ENCODE peak calls at places on chromosome 4, in six cellular contexts. V is neural progenitor cell, C is IMR-90, U is tibial artery, K is H9, F is lower lobe of right lung. Q is an unnamed sample. For H3K4me1, the result is how much of the 10 kb centered on the place peaks cover.

GRCh38 chr4:144583658-144584057 is 62.3 kb upstream of the HHIP start:
- DNase-seq in V (no peak), C (peak), U (no peak), K (no peak), F (no peak), Q (no peak)

GRCh38 chr4:212438-213174 is 88.3 kb downstream of the ZNF718 start:
- DNase-seq in V (peak), C (peak), U (peak), K (no peak), F (peak), Q (peak)

GRCh38 chr4:168981460-168981859 is 28.6 kb downstream of the CBR4 start:
- DNase-seq in V (no peak), C (peak), U (no peak), K (no peak), F (no peak), Q (no peak)

GRCh38 chr4:20326460-20326859 is 74.8 kb downstream of the SLIT2 start:
- DNase-seq in V (no peak), C (no peak), U (no peak), K (no peak), F (no peak), Q (no peak)

GRCh38 chr4:124907881-124908280 is 195.3 kb upstream of the ANKRD50 start:
- DNase-seq in V (no peak), C (peak), U (no peak), K (no peak), F (no peak), Q (no peak)

GRCh38 chr4:175531405-175532091 is 280.5 kb downstream of the GPM6A start:
- DNase-seq in V (no peak), C (peak), U (no peak), K (no peak), F (no peak), Q (no peak)

GRCh38 chr4:57182132-57182874 is 72.1 kb upstream of the IGFBP7 start:
- DNase-seq in V (no peak), C (no peak), U (peak), K (no peak), F (no peak), Q (no peak)

GRCh38 chr4:185282968-185283367 is 73.6 kb downstream of the SNX25 start:
- DNase-seq in V (peak), C (peak), U (no peak), K (no peak), F (no peak), Q (no peak)

GRCh38 chr4:86089924-86090323 is 269.9 kb downstream of the MAPK10 start:
- DNase-seq in V (no peak), C (peak), U (no peak), K (no peak), F (no peak), Q (no peak)

GRCh38 chr4:159360549-159360948 is 257.7 kb downstream of the RAPGEF2 start:
- DNase-seq in V (no peak), C (peak), U (no peak), K (no peak), F (no peak), Q (no peak)

GRCh38 chr4:30755306-30755705 is 35.1 kb downstream of the PCDH7 start:
- DNase-seq in V (no peak), C (no peak), U (no peak), K (no peak), F (no peak), Q (no peak)

GRCh38 chr4:53587123-53587522 is 4.2 kb downstream of the LNX1 start:
- DNase-seq in V (no peak), C (no peak), U (no peak), K (no peak), F (no peak), Q (no peak)

GRCh38 chr4:10030946-10031662 is 9.8 kb upstream of the SLC2A9 start:
- DNase-seq in V (no peak), C (no peak), U (no peak), K (peak), F (no peak), Q (no peak)

GRCh38 chr4:184457530-184458249 is 16.7 kb downstream of the IRF2 start:
- DNase-seq in V (no peak), C (no peak), U (no peak), K (no peak), F (no peak), Q (no peak)

GRCh38 chr4:5635826-5636196 is 72.5 kb downstream of the EVC2 start:
- DNase-seq in V (no peak), C (peak), U (no peak), K (no peak), F (no peak), Q (no peak)

GRCh38 chr4:77697860-77698599 is 92.4 kb downstream of the CXCL13 start:
- DNase-seq in V (peak), C (peak), U (no peak), K (peak), F (no peak), Q (peak)

GRCh38 chr4:6929339-6929734 is 19.7 kb downstream of the TBC1D14 start:
- DNase-seq in V (no peak), C (no peak), U (no peak), K (no peak), F (no peak), Q (no peak)

GRCh38 chr4:99998062-99998880 is 48.2 kb upstream of the H2AZ1 start:
- DNase-seq in V (peak), C (peak), U (no peak), K (no peak), F (no peak), Q (no peak)

GRCh38 chr4:109998867-109999303 is 86.2 kb downstream of the EGF start:
- DNase-seq in V (peak), C (peak), U (no peak), K (no peak), F (no peak), Q (no peak)

GRCh38 chr4:121138014-121138413 is 26.1 kb downstream of the TNIP3 start:
- DNase-seq in V (no peak), C (no peak), U (no peak), K (no peak), F (no peak), Q (no peak)

GRCh38 chr4:84146300-84146942 is 352.7 kb downstream of the NKX6-1 start:
- DNase-seq in V (no peak), C (no peak), U (no peak), K (no peak), F (no peak), Q (no peak)

GRCh38 chr4:7650606-7651400 is 216.1 kb upstream of the PSAPL1 start:
- DNase-seq in V (peak), C (no peak), U (peak), K (peak), F (peak), Q (peak)

GRCh38 chr4:79331126-79331876 is 5.4 kb upstream of the NAA11 start:
- DNase-seq in V (no peak), C (no peak), U (no peak), K (no peak), F (no peak), Q (no peak)

GRCh38 chr4:7802093-7802726 is 137.5 kb downstream of the AFAP1 start:
- DNase-seq in V (peak), C (peak), U (peak), K (peak), F (peak), Q (peak)

GRCh38 chr4:48939785-48940184 is 33.2 kb upstream of the OCIAD2 start:
- DNase-seq in V (no peak), C (peak), U (no peak), K (no peak), F (no peak), Q (no peak)

GRCh38 chr4:48944659-48945290 is 38.2 kb upstream of the OCIAD2 start:
- DNase-seq in V (peak), C (no peak), U (no peak), K (peak), F (no peak), Q (no peak)

GRCh38 chr4:48944252-48944651 is 37.7 kb upstream of the OCIAD2 start:
- DNase-seq in V (no peak), C (no peak), U (no peak), K (no peak), F (no peak), Q (no peak)

GRCh38 chr4:48945981-48946380 is 39.4 kb upstream of the OCIAD2 start:
- DNase-seq in V (no peak), C (no peak), U (no peak), K (no peak), F (no peak), Q (no peak)

GRCh38 chr4:48943387-48943786 is 36.8 kb upstream of the OCIAD2 start:
- DNase-seq in V (no peak), C (no peak), U (no peak), K (peak), F (no peak), Q (no peak)
- TF ChIP-seq CTCF in V (peak), C (peak), U (no peak), K (peak), F (no peak), Q (peak)

GRCh38 chr4:17095771-17096170 is 197.3 kb upstream of the LDB2 start:
- DNase-seq in V (no peak), C (no peak), U (no peak), K (no peak), F (no peak), Q (no peak)
- H3K4me1 ChIP-seq in V (under half), C (under half), U (under half), K (under half), F (under half), Q (under half)

GRCh38 chr4:145936142-145937020 is 2.2 kb downstream of the ZNF827 start:
- DNase-seq in V (peak), C (peak), U (peak), K (peak), F (peak), Q (peak)
- TF ChIP-seq CTCF in V (peak), C (peak), U (peak), K (peak), F (peak), Q (no peak)

DNA sequence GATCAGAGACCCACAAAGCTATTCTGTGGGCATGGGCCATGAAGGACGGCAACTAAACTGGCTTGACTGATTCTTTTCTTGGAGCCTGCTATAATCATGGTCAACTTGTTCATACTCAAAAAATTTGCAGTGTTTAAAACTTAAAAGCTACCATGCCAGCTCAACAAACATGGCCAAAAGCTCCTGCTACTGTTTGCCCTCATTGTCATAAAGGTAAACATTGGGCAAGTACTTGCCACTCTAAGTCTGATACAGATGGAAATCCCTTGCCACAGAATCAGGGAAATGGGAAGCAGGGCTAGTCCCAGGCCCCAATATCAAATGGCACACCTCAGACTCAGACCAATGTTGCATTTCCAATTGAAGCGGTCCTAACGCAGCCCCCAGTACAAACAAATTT is 20.4 kb downstream of the UGT2B11 start:
- DNase-seq in V (no peak), C (no peak), U (no peak), K (no peak), F (no peak), Q (no peak)
- H3K4me1 ChIP-seq in V (under half), C (under half), U (under half), K (under half), F (under half), Q (under half)

Q was measured in right lobe of liver.